ENCODE peak calls at places on chromosome 4, in four cellular contexts. O is G401, R is brain microvascular endothelial cell, K is fibroblast of lung. S is an unnamed sample.

GRCh38 chr4:88159137-88159725 is 792 bp upstream of the ABCG2 start:
- DNase-seq in R (no peak), O (peak; percentile 17), K (no peak), S (no peak)

GRCh38 chr4:7630559-7631287 is 196.0 kb upstream of the PSAPL1 start:
- DNase-seq in R (peak; percentile 91), O (peak; percentile 72), K (peak; percentile 78), S (peak; percentile 77)

GRCh38 chr4:14863420-14864364 is 138.6 kb upstream of the CPEB2 start:
- DNase-seq in O (no peak), R (no peak), K (no peak), S (no peak)

GRCh38 chr4:28555851-28556250 is 1695.2 kb downstream of the STIM2 start:
- DNase-seq in K (peak; percentile 6), R (no peak), O (no peak), S (no peak)

GRCh38 chr4:176302283-176303275 is 17.2 kb upstream of the SPCS3 start:
- DNase-seq in K (peak; percentile 83), O (no peak), R (peak; percentile 52), S (no peak)

GRCh38 chr4:183831026-183831446 is 74.1 kb upstream of the STOX2 start:
- DNase-seq in R (no peak), K (no peak), O (no peak), S (no peak)

GRCh38 chr4:122953924-122954323 is 31.5 kb upstream of the NUDT6 start:
- DNase-seq in R (no peak), K (no peak), O (no peak), S (no peak)

GRCh38 chr4:86117781-86118302 is 242.0 kb downstream of the MAPK10 start:
- DNase-seq in R (peak; percentile 88), K (peak; percentile 84), O (no peak), S (no peak)

GRCh38 chr4:15654556-15655222 is 468 bp downstream of the FBXL5 start:
- DNase-seq in O (peak; percentile 57), R (peak; percentile 18), K (peak; percentile 33), S (peak; percentile 62)

GRCh38 chr4:53804719-53805118 is 213.4 kb upstream of the LNX1 start:
- DNase-seq in R (no peak), K (no peak), O (no peak), S (no peak)

GRCh38 chr4:54998991-54999390 is 126.4 kb downstream of the KDR start:
- DNase-seq in K (peak; percentile 64), R (peak; percentile 26), O (no peak), S (peak; percentile 33)

S was measured in Ammon's horn.